ENCODE peak calls at places on chromosomes 5 and 9, in ten cellular contexts. One of them, this sample, is unnamed.

GRCh38 chr5:42951847-42952411 is 88.2 kb downstream of the ANXA2R start:
- DNase-seq in BJ: no peak
- DNase-seq in PC-9: peak
- DNase-seq in tibial artery: no peak
- DNase-seq in fibroblast of the aortic adventitia: peak
- DNase-seq in left ventricle myocardium inferior: no peak
- DNase-seq in AG04450: no peak
- DNase-seq in right lobe of liver: no peak
- DNase-seq in body of pancreas: peak
- DNase-seq in heart right ventricle: peak
- DNase-seq in this sample: no peak

GRCh38 chr9:112104901-112105300 is 70.2 kb downstream of the SUSD1 start:
- DNase-seq in heart right ventricle: no peak
- DNase-seq in left ventricle myocardium inferior: no peak
- DNase-seq in PC-9: no peak
- DNase-seq in BJ: no peak
- DNase-seq in AG04450: no peak
- DNase-seq in body of pancreas: no peak
- DNase-seq in tibial artery: no peak
- DNase-seq in fibroblast of the aortic adventitia: no peak
- DNase-seq in right lobe of liver: no peak
- DNase-seq in this sample: no peak

GRCh38 chr9:121322037-121322736 is 47.9 kb downstream of the STOM start:
- DNase-seq in heart right ventricle: no peak
- DNase-seq in BJ: peak
- DNase-seq in fibroblast of the aortic adventitia: peak
- DNase-seq in right lobe of liver: peak
- DNase-seq in left ventricle myocardium inferior: no peak
- DNase-seq in AG04450: peak
- DNase-seq in PC-9: no peak
- DNase-seq in body of pancreas: no peak
- DNase-seq in tibial artery: no peak
- DNase-seq in this sample: no peak

GRCh38 chr5:38453506-38453905 is 102.9 kb downstream of the LIFR start:
- DNase-seq in AG04450: no peak
- DNase-seq in heart right ventricle: no peak
- DNase-seq in body of pancreas: no peak
- DNase-seq in BJ: no peak
- DNase-seq in tibial artery: no peak
- DNase-seq in fibroblast of the aortic adventitia: no peak
- DNase-seq in left ventricle myocardium inferior: no peak
- DNase-seq in right lobe of liver: no peak
- DNase-seq in PC-9: no peak
- DNase-seq in this sample: no peak

GRCh38 chr9:107548298-107549142 is 59.0 kb upstream of the KLF4 start:
- DNase-seq in heart right ventricle: no peak
- DNase-seq in fibroblast of the aortic adventitia: peak
- DNase-seq in PC-9: peak
- DNase-seq in tibial artery: peak
- DNase-seq in right lobe of liver: peak
- DNase-seq in left ventricle myocardium inferior: no peak
- DNase-seq in body of pancreas: peak
- DNase-seq in AG04450: peak
- DNase-seq in BJ: peak
- DNase-seq in this sample: no peak

GRCh38 chr5:55218966-55219365 is 8.1 kb downstream of the MCIDAS start:
- DNase-seq in body of pancreas: peak
- DNase-seq in right lobe of liver: peak
- DNase-seq in left ventricle myocardium inferior: no peak
- DNase-seq in heart right ventricle: no peak
- DNase-seq in tibial artery: no peak
- DNase-seq in BJ: no peak
- DNase-seq in fibroblast of the aortic adventitia: no peak
- DNase-seq in PC-9: peak
- DNase-seq in AG04450: no peak
- DNase-seq in this sample: no peak

GRCh38 chr9:138044485-138045383 is 167.2 kb downstream of the CACNA1B start:
- DNase-seq in tibial artery: peak
- DNase-seq in fibroblast of the aortic adventitia: no peak
- DNase-seq in BJ: no peak
- DNase-seq in left ventricle myocardium inferior: no peak
- DNase-seq in right lobe of liver: no peak
- DNase-seq in body of pancreas: no peak
- DNase-seq in heart right ventricle: no peak
- DNase-seq in AG04450: no peak
- DNase-seq in PC-9: no peak
- DNase-seq in this sample: no peak

GRCh38 chr9:30796806-30797205 is 1587.6 kb upstream of the ACO1 start:
- DNase-seq in heart right ventricle: no peak
- DNase-seq in tibial artery: no peak
- DNase-seq in left ventricle myocardium inferior: no peak
- DNase-seq in right lobe of liver: no peak
- DNase-seq in fibroblast of the aortic adventitia: no peak
- DNase-seq in BJ: no peak
- DNase-seq in PC-9: no peak
- DNase-seq in body of pancreas: no peak
- DNase-seq in AG04450: no peak
- DNase-seq in this sample: no peak

GRCh38 chr5:93573627-93573974 is 7.4 kb downstream of the NR2F1-AS1 start:
- DNase-seq in left ventricle myocardium inferior: no peak
- DNase-seq in AG04450: no peak
- DNase-seq in body of pancreas: no peak
- DNase-seq in right lobe of liver: no peak
- DNase-seq in heart right ventricle: no peak
- DNase-seq in fibroblast of the aortic adventitia: no peak
- DNase-seq in tibial artery: no peak
- DNase-seq in BJ: no peak
- DNase-seq in PC-9: no peak
- DNase-seq in this sample: no peak

GRCh38 chr5:113084402-113085083 is 107.9 kb downstream of the DCP2 start:
- DNase-seq in fibroblast of the aortic adventitia: no peak
- DNase-seq in left ventricle myocardium inferior: no peak
- DNase-seq in AG04450: no peak
- DNase-seq in right lobe of liver: no peak
- DNase-seq in BJ: no peak
- DNase-seq in body of pancreas: no peak
- DNase-seq in tibial artery: no peak
- DNase-seq in PC-9: no peak
- DNase-seq in heart right ventricle: no peak
- DNase-seq in this sample: no peak

GRCh38 chr9:99030610-99031009 is 74.3 kb upstream of the TGFBR1 start:
- DNase-seq in PC-9: no peak
- DNase-seq in body of pancreas: no peak
- DNase-seq in right lobe of liver: no peak
- DNase-seq in AG04450: no peak
- DNase-seq in heart right ventricle: no peak
- DNase-seq in BJ: no peak
- DNase-seq in tibial artery: no peak
- DNase-seq in fibroblast of the aortic adventitia: no peak
- DNase-seq in left ventricle myocardium inferior: no peak
- DNase-seq in this sample: no peak

GRCh38 chr9:3708751-3709150 is 182.9 kb upstream of the RFX3 start:
- DNase-seq in right lobe of liver: no peak
- DNase-seq in PC-9: peak
- DNase-seq in left ventricle myocardium inferior: no peak
- DNase-seq in AG04450: no peak
- DNase-seq in tibial artery: no peak
- DNase-seq in fibroblast of the aortic adventitia: peak
- DNase-seq in BJ: no peak
- DNase-seq in body of pancreas: peak
- DNase-seq in heart right ventricle: no peak
- DNase-seq in this sample: peak

GRCh38 chr5:149419532-149420485 is 40.7 kb upstream of the IL17B start:
- DNase-seq in fibroblast of the aortic adventitia: no peak
- DNase-seq in left ventricle myocardium inferior: peak
- DNase-seq in PC-9: no peak
- DNase-seq in body of pancreas: no peak
- DNase-seq in right lobe of liver: no peak
- DNase-seq in tibial artery: no peak
- DNase-seq in BJ: no peak
- DNase-seq in heart right ventricle: peak
- DNase-seq in AG04450: no peak
- DNase-seq in this sample: no peak

GRCh38 chr5:6117212-6117611 is 261.1 kb downstream of the MED10 start:
- DNase-seq in right lobe of liver: no peak
- DNase-seq in AG04450: no peak
- DNase-seq in tibial artery: no peak
- DNase-seq in left ventricle myocardium inferior: no peak
- DNase-seq in PC-9: no peak
- DNase-seq in body of pancreas: no peak
- DNase-seq in BJ: no peak
- DNase-seq in heart right ventricle: no peak
- DNase-seq in fibroblast of the aortic adventitia: no peak
- DNase-seq in this sample: no peak

GRCh38 chr5:126354012-126354856 is 69.0 kb upstream of the GRAMD2B start:
- DNase-seq in heart right ventricle: no peak
- DNase-seq in right lobe of liver: no peak
- DNase-seq in body of pancreas: no peak
- DNase-seq in BJ: peak
- DNase-seq in tibial artery: no peak
- DNase-seq in left ventricle myocardium inferior: no peak
- DNase-seq in PC-9: peak
- DNase-seq in fibroblast of the aortic adventitia: peak
- DNase-seq in AG04450: peak
- DNase-seq in this sample: peak

GRCh38 chr5:59069438-59070079 is 486.7 kb downstream of the RAB3C start:
- DNase-seq in left ventricle myocardium inferior: no peak
- DNase-seq in fibroblast of the aortic adventitia: peak
- DNase-seq in tibial artery: no peak
- DNase-seq in PC-9: peak
- DNase-seq in heart right ventricle: no peak
- DNase-seq in AG04450: peak
- DNase-seq in body of pancreas: peak
- DNase-seq in BJ: peak
- DNase-seq in right lobe of liver: no peak
- DNase-seq in this sample: peak

GRCh38 chr5:156694556-156694955 is 155.5 kb upstream of the PPP1R2B start:
- DNase-seq in right lobe of liver: no peak
- DNase-seq in heart right ventricle: no peak
- DNase-seq in BJ: no peak
- DNase-seq in tibial artery: no peak
- DNase-seq in fibroblast of the aortic adventitia: no peak
- DNase-seq in body of pancreas: no peak
- DNase-seq in AG04450: no peak
- DNase-seq in left ventricle myocardium inferior: no peak
- DNase-seq in PC-9: no peak
- DNase-seq in this sample: no peak

GRCh38 chr9:75604661-75605060 is 285.8 kb upstream of the PCSK5 start:
- DNase-seq in left ventricle myocardium inferior: no peak
- DNase-seq in PC-9: no peak
- DNase-seq in AG04450: no peak
- DNase-seq in BJ: no peak
- DNase-seq in heart right ventricle: no peak
- DNase-seq in body of pancreas: no peak
- DNase-seq in right lobe of liver: no peak
- DNase-seq in fibroblast of the aortic adventitia: no peak
- DNase-seq in tibial artery: no peak
- DNase-seq in this sample: no peak

DNA sequence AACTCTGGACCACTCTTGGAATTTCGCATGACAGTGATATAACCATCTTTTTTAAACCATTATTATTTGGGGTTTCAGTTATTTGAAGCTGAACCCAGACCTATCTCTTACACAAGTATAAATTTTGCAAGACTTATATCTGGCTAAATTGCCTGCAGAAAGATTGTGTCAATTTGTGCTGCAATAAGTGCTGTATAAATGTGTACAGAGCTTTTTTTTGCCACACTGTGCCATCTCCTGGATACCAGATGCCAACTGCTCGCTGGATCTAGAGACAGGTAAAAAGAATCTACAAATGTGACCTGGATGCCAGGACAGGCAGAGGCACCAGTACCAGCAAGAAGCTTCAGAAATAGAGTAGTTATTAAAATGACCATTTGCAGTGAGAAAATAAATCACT is 25.9 kb upstream of the TTC39B start:
- DNase-seq in PC-9: no peak
- DNase-seq in heart right ventricle: no peak
- DNase-seq in body of pancreas: no peak
- DNase-seq in left ventricle myocardium inferior: no peak
- DNase-seq in tibial artery: no peak
- DNase-seq in right lobe of liver: peak
- DNase-seq in AG04450: no peak
- DNase-seq in BJ: no peak
- DNase-seq in fibroblast of the aortic adventitia: no peak
- DNase-seq in this sample: no peak
- TF ChIP-seq CTCF in PC-9: no peak
- TF ChIP-seq CTCF in heart right ventricle: no peak
- TF ChIP-seq CTCF in body of pancreas: no peak
- TF ChIP-seq CTCF in left ventricle myocardium inferior: no peak
- TF ChIP-seq CTCF in tibial artery: no peak
- TF ChIP-seq CTCF in right lobe of liver: no peak
- TF ChIP-seq CTCF in AG04450: no peak
- TF ChIP-seq CTCF in BJ: no peak
- TF ChIP-seq CTCF in fibroblast of the aortic adventitia: no peak
- TF ChIP-seq CTCF in this sample: no peak

GRCh38 chr9:113484258-113484730 is 20.8 kb downstream of the RGS3 start:
- DNase-seq in body of pancreas: peak
- DNase-seq in heart right ventricle: peak
- DNase-seq in BJ: no peak
- DNase-seq in PC-9: no peak
- DNase-seq in right lobe of liver: peak
- DNase-seq in tibial artery: peak
- DNase-seq in AG04450: no peak
- DNase-seq in fibroblast of the aortic adventitia: peak
- DNase-seq in left ventricle myocardium inferior: peak
- DNase-seq in this sample: no peak
- H3K4me3 ChIP-seq in body of pancreas: no peak
- H3K4me3 ChIP-seq in heart right ventricle: no peak
- H3K4me3 ChIP-seq in BJ: no peak
- H3K4me3 ChIP-seq in PC-9: no peak
- H3K4me3 ChIP-seq in right lobe of liver: no peak
- H3K4me3 ChIP-seq in tibial artery: no peak
- H3K4me3 ChIP-seq in AG04450: no peak
- H3K4me3 ChIP-seq in fibroblast of the aortic adventitia: no peak
- H3K4me3 ChIP-seq in left ventricle myocardium inferior: no peak
- H3K4me3 ChIP-seq in this sample: no peak

GRCh38 chr5:90134381-90134780 is 275.2 kb downstream of the CETN3 start:
- DNase-seq in right lobe of liver: no peak
- DNase-seq in PC-9: no peak
- DNase-seq in fibroblast of the aortic adventitia: peak
- DNase-seq in BJ: no peak
- DNase-seq in AG04450: no peak
- DNase-seq in body of pancreas: no peak
- DNase-seq in left ventricle myocardium inferior: no peak
- DNase-seq in heart right ventricle: no peak
- DNase-seq in tibial artery: no peak
- DNase-seq in this sample: no peak
- TF ChIP-seq CTCF in right lobe of liver: no peak
- TF ChIP-seq CTCF in PC-9: no peak
- TF ChIP-seq CTCF in fibroblast of the aortic adventitia: no peak
- TF ChIP-seq CTCF in BJ: no peak
- TF ChIP-seq CTCF in AG04450: no peak
- TF ChIP-seq CTCF in body of pancreas: no peak
- TF ChIP-seq CTCF in left ventricle myocardium inferior: no peak
- TF ChIP-seq CTCF in heart right ventricle: no peak
- TF ChIP-seq CTCF in tibial artery: no peak
- TF ChIP-seq CTCF in this sample: no peak

GRCh38 chr9:133780962-133781827 is 43.0 kb upstream of the SARDH start:
- DNase-seq in AG04450: no peak
- DNase-seq in tibial artery: no peak
- DNase-seq in right lobe of liver: no peak
- DNase-seq in fibroblast of the aortic adventitia: no peak
- DNase-seq in PC-9: no peak
- DNase-seq in heart right ventricle: peak
- DNase-seq in body of pancreas: no peak
- DNase-seq in BJ: no peak
- DNase-seq in left ventricle myocardium inferior: no peak
- DNase-seq in this sample: no peak
- H3K4me3 ChIP-seq in AG04450: no peak
- H3K4me3 ChIP-seq in tibial artery: no peak
- H3K4me3 ChIP-seq in right lobe of liver: no peak
- H3K4me3 ChIP-seq in fibroblast of the aortic adventitia: no peak
- H3K4me3 ChIP-seq in PC-9: no peak
- H3K4me3 ChIP-seq in heart right ventricle: no peak
- H3K4me3 ChIP-seq in body of pancreas: no peak
- H3K4me3 ChIP-seq in BJ: no peak
- H3K4me3 ChIP-seq in left ventricle myocardium inferior: no peak
- H3K4me3 ChIP-seq in this sample: no peak